ENCODE peak calls at places on chromosomes 2 and 18, in nine cellular contexts. One of them, this sample, is unnamed. For H3K9me3, the result is how much of the 10 kb centered on the place peaks cover.

GRCh38 chr2:127658641-127659407 is 12.9 kb downstream of the GPR17 start:
- DNase-seq in CD4-positive, alpha-beta T cell: no peak
- DNase-seq in BE2C: peak
- DNase-seq in pancreas: no peak
- DNase-seq in right lobe of liver: peak
- DNase-seq in left ventricle myocardium inferior: peak
- DNase-seq in upper lobe of left lung: no peak
- DNase-seq in lower lobe of right lung: peak
- DNase-seq in psoas muscle: no peak
- DNase-seq in this sample: no peak

GRCh38 chr2:99819766-99820165 is 322.6 kb downstream of the AFF3 start:
- DNase-seq in CD4-positive, alpha-beta T cell: no peak
- DNase-seq in BE2C: no peak
- DNase-seq in pancreas: no peak
- DNase-seq in right lobe of liver: no peak
- DNase-seq in left ventricle myocardium inferior: no peak
- DNase-seq in upper lobe of left lung: no peak
- DNase-seq in lower lobe of right lung: no peak
- DNase-seq in psoas muscle: no peak
- DNase-seq in this sample: no peak

GRCh38 chr2:203873921-203874631 is 6.5 kb downstream of the CTLA4 start:
- DNase-seq in CD4-positive, alpha-beta T cell: no peak
- DNase-seq in BE2C: no peak
- DNase-seq in pancreas: no peak
- DNase-seq in right lobe of liver: no peak
- DNase-seq in left ventricle myocardium inferior: no peak
- DNase-seq in upper lobe of left lung: no peak
- DNase-seq in lower lobe of right lung: no peak
- DNase-seq in psoas muscle: no peak
- DNase-seq in this sample: no peak

GRCh38 chr2:151367571-151367970 is 10.2 kb downstream of the TNFAIP6 start:
- DNase-seq in CD4-positive, alpha-beta T cell: no peak
- DNase-seq in BE2C: no peak
- DNase-seq in pancreas: no peak
- DNase-seq in right lobe of liver: no peak
- DNase-seq in left ventricle myocardium inferior: no peak
- DNase-seq in upper lobe of left lung: no peak
- DNase-seq in lower lobe of right lung: no peak
- DNase-seq in psoas muscle: no peak
- DNase-seq in this sample: no peak

GRCh38 chr2:74530239-74531161 is 767 bp downstream of the HTRA2 start:
- DNase-seq in CD4-positive, alpha-beta T cell: no peak
- DNase-seq in BE2C: peak
- DNase-seq in pancreas: peak
- DNase-seq in right lobe of liver: no peak
- DNase-seq in left ventricle myocardium inferior: no peak
- DNase-seq in upper lobe of left lung: peak
- DNase-seq in lower lobe of right lung: peak
- DNase-seq in psoas muscle: peak
- DNase-seq in this sample: no peak

GRCh38 chr18:61901334-61901986 is 8.7 kb upstream of the RNF152 start:
- DNase-seq in CD4-positive, alpha-beta T cell: no peak
- DNase-seq in BE2C: peak
- DNase-seq in pancreas: no peak
- DNase-seq in right lobe of liver: no peak
- DNase-seq in left ventricle myocardium inferior: no peak
- DNase-seq in upper lobe of left lung: no peak
- DNase-seq in lower lobe of right lung: no peak
- DNase-seq in psoas muscle: no peak
- DNase-seq in this sample: no peak

GRCh38 chr2:56230171-56230570 is 46.4 kb downstream of the CCDC85A start:
- DNase-seq in CD4-positive, alpha-beta T cell: no peak
- DNase-seq in BE2C: no peak
- DNase-seq in pancreas: no peak
- DNase-seq in right lobe of liver: no peak
- DNase-seq in left ventricle myocardium inferior: no peak
- DNase-seq in upper lobe of left lung: no peak
- DNase-seq in lower lobe of right lung: no peak
- DNase-seq in psoas muscle: no peak
- DNase-seq in this sample: no peak

GRCh38 chr2:14633031-14633430 is 514 bp downstream of the LRATD1 start:
- DNase-seq in CD4-positive, alpha-beta T cell: no peak
- DNase-seq in BE2C: peak
- DNase-seq in pancreas: peak
- DNase-seq in right lobe of liver: peak
- DNase-seq in left ventricle myocardium inferior: no peak
- DNase-seq in upper lobe of left lung: no peak
- DNase-seq in lower lobe of right lung: peak
- DNase-seq in psoas muscle: peak
- DNase-seq in this sample: no peak

GRCh38 chr2:26273501-26273900 is 28.8 kb downstream of the HADHB start:
- DNase-seq in CD4-positive, alpha-beta T cell: no peak
- DNase-seq in BE2C: no peak
- DNase-seq in pancreas: no peak
- DNase-seq in right lobe of liver: no peak
- DNase-seq in left ventricle myocardium inferior: no peak
- DNase-seq in upper lobe of left lung: no peak
- DNase-seq in lower lobe of right lung: no peak
- DNase-seq in psoas muscle: no peak
- DNase-seq in this sample: no peak

DNA sequence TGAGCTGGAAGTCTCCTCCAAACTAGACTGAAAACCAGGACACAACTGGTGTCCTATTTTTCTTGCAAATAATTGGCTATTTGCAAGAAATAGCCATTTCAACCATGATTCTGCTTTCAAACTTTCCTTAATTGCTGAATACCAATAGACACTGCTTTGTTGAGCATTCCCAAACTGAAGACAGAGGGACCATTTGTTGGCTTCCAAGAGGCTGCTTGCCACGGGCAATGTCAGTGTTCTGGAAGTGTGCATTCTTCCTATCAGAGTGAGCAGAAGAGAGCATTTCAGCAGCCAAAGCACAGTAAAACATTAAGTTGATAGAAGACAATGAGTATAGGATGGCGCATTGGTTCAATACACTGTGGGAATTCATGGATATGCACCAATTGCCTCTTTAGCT is 360.5 kb upstream of the RGPD4 start:
- DNase-seq in CD4-positive, alpha-beta T cell: no peak
- DNase-seq in BE2C: no peak
- DNase-seq in pancreas: no peak
- DNase-seq in right lobe of liver: no peak
- DNase-seq in left ventricle myocardium inferior: no peak
- DNase-seq in upper lobe of left lung: no peak
- DNase-seq in lower lobe of right lung: no peak
- DNase-seq in psoas muscle: no peak
- DNase-seq in this sample: no peak
- H3K9me3 ChIP-seq in CD4-positive, alpha-beta T cell: under half
- H3K9me3 ChIP-seq in BE2C: under half
- H3K9me3 ChIP-seq in pancreas: under half
- H3K9me3 ChIP-seq in right lobe of liver: under half
- H3K9me3 ChIP-seq in left ventricle myocardium inferior: under half
- H3K9me3 ChIP-seq in upper lobe of left lung: under half
- H3K9me3 ChIP-seq in lower lobe of right lung: under half
- H3K9me3 ChIP-seq in psoas muscle: under half
- H3K9me3 ChIP-seq in this sample: under half

GRCh38 chr2:54901224-54901986 is 148.8 kb downstream of the RTN4 start:
- DNase-seq in CD4-positive, alpha-beta T cell: no peak
- DNase-seq in BE2C: no peak
- DNase-seq in pancreas: no peak
- DNase-seq in right lobe of liver: peak
- DNase-seq in left ventricle myocardium inferior: no peak
- DNase-seq in upper lobe of left lung: no peak
- DNase-seq in lower lobe of right lung: no peak
- DNase-seq in psoas muscle: peak
- DNase-seq in this sample: no peak

GRCh38 chr2:54902763-54903162 is 147.5 kb downstream of the RTN4 start:
- DNase-seq in CD4-positive, alpha-beta T cell: no peak
- DNase-seq in BE2C: no peak
- DNase-seq in pancreas: no peak
- DNase-seq in right lobe of liver: no peak
- DNase-seq in left ventricle myocardium inferior: no peak
- DNase-seq in upper lobe of left lung: no peak
- DNase-seq in lower lobe of right lung: no peak
- DNase-seq in psoas muscle: no peak
- DNase-seq in this sample: no peak

GRCh38 chr2:54898451-54899226 is 151.6 kb downstream of the RTN4 start:
- DNase-seq in CD4-positive, alpha-beta T cell: no peak
- DNase-seq in BE2C: no peak
- DNase-seq in pancreas: no peak
- DNase-seq in right lobe of liver: no peak
- DNase-seq in left ventricle myocardium inferior: no peak
- DNase-seq in upper lobe of left lung: no peak
- DNase-seq in lower lobe of right lung: no peak
- DNase-seq in psoas muscle: no peak
- DNase-seq in this sample: no peak

GRCh38 chr2:54897420-54898310 is 152.6 kb downstream of the RTN4 start:
- DNase-seq in CD4-positive, alpha-beta T cell: peak
- DNase-seq in BE2C: no peak
- DNase-seq in pancreas: no peak
- DNase-seq in right lobe of liver: no peak
- DNase-seq in left ventricle myocardium inferior: no peak
- DNase-seq in upper lobe of left lung: no peak
- DNase-seq in lower lobe of right lung: no peak
- DNase-seq in psoas muscle: no peak
- DNase-seq in this sample: no peak

DNA sequence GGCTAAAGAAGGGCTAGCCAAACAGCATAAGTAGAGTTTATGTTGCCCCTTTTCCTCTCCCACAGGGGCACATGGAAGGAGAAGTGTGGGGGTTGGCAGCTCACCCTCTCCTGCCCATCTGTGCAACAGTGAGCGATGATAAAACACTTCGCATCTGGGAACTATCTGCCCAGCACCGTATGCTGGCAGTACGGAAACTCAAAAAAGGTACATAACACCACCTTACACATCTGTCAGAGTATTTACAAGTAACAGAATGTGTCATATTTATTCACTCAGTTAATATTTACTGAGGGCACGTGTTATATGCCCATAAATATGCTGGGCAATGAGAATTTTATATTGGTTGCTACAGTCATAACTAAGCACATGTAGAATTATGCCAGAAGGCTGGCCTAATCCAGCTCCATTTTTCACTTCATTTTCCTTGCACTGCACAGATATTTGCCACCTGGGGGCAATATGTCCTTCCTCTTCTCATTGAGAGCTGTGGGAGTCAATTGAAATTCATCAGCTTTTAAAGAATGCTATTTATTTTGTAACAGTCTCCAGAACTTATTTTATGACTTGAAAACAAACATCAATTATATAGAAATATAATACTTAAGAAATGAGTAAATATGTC is 150.6 kb downstream of the RTN4 start:
- DNase-seq in CD4-positive, alpha-beta T cell: no peak
- DNase-seq in BE2C: no peak
- DNase-seq in pancreas: no peak
- DNase-seq in right lobe of liver: no peak
- DNase-seq in left ventricle myocardium inferior: no peak
- DNase-seq in upper lobe of left lung: no peak
- DNase-seq in lower lobe of right lung: no peak
- DNase-seq in psoas muscle: no peak
- DNase-seq in this sample: no peak
- TF ChIP-seq CTCF in CD4-positive, alpha-beta T cell: peak
- TF ChIP-seq CTCF in BE2C: peak
- TF ChIP-seq CTCF in pancreas: no peak
- TF ChIP-seq CTCF in right lobe of liver: peak
- TF ChIP-seq CTCF in left ventricle myocardium inferior: peak
- TF ChIP-seq CTCF in upper lobe of left lung: peak
- TF ChIP-seq CTCF in lower lobe of right lung: peak
- TF ChIP-seq CTCF in psoas muscle: peak
- TF ChIP-seq CTCF in this sample: peak

DNA sequence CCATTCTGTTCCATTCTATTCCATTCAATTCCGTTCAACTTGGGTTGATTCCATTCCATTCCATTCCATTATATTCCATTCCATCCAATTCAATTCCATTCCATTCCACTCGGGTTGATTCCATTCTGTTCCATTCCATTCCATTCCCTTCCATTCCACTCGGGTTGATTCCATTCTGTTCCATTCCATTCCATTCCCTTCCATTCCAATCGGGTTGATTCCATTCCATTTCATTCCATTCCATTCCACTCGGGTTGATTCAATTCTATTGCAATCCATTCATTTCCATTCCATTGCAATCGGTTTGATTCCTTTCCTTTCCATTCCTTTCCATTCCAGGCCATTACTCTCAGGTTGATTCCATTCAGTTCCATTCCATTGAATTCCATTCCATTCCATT is 1138.4 kb downstream of the RPIA start:
- DNase-seq in CD4-positive, alpha-beta T cell: no peak
- DNase-seq in BE2C: no peak
- DNase-seq in pancreas: no peak
- DNase-seq in right lobe of liver: no peak
- DNase-seq in left ventricle myocardium inferior: no peak
- DNase-seq in upper lobe of left lung: no peak
- DNase-seq in lower lobe of right lung: no peak
- DNase-seq in psoas muscle: no peak
- DNase-seq in this sample: no peak
- H3K9me3 ChIP-seq in CD4-positive, alpha-beta T cell: under half
- H3K9me3 ChIP-seq in BE2C: under half
- H3K9me3 ChIP-seq in pancreas: under half
- H3K9me3 ChIP-seq in right lobe of liver: under half
- H3K9me3 ChIP-seq in left ventricle myocardium inferior: under half
- H3K9me3 ChIP-seq in upper lobe of left lung: under half
- H3K9me3 ChIP-seq in lower lobe of right lung: under half
- H3K9me3 ChIP-seq in psoas muscle: under half
- H3K9me3 ChIP-seq in this sample: under half

DNA sequence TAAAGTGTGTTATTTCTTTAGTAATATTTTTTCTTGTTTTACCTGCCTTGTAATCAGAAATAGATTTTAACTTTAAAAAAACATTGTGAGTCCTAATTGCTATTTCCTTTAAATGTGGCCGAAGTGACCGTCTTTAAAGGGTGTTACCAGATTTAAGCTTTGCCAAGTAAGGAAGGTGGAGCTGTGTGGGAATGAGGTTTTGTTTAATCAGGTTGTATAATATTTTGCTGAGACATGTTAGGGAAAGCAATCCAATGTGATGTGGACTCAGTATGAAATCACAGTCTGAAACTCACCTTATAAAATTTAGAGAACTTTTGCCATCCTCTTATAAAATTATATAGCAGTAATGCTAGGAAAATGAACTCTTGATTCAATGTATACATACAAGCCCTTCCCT is 32.9 kb upstream of the ITPRID2 start:
- DNase-seq in CD4-positive, alpha-beta T cell: no peak
- DNase-seq in BE2C: no peak
- DNase-seq in pancreas: no peak
- DNase-seq in right lobe of liver: no peak
- DNase-seq in left ventricle myocardium inferior: no peak
- DNase-seq in upper lobe of left lung: no peak
- DNase-seq in lower lobe of right lung: no peak
- DNase-seq in psoas muscle: no peak
- DNase-seq in this sample: no peak
- TF ChIP-seq CTCF in CD4-positive, alpha-beta T cell: no peak
- TF ChIP-seq CTCF in BE2C: no peak
- TF ChIP-seq CTCF in pancreas: no peak
- TF ChIP-seq CTCF in right lobe of liver: no peak
- TF ChIP-seq CTCF in left ventricle myocardium inferior: no peak
- TF ChIP-seq CTCF in upper lobe of left lung: no peak
- TF ChIP-seq CTCF in lower lobe of right lung: no peak
- TF ChIP-seq CTCF in psoas muscle: no peak
- TF ChIP-seq CTCF in this sample: no peak

DNA sequence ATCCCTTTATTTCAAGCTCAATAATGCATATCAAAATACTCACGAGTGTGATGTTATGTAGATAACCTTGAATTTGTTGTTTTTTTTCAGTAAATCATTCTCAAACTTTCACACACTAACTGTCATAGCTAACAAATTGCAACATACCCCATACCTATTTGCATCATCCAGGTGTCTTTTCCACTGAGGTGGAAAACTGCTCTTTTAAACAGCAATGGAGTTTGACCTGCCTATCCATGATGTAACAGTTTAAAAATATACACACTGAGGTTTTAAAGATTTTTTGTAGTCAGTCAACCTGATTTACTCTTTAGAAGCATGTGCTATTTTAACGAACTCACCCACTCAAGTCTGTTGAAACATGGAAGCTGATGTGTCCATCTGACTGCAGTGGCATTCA is 298.7 kb downstream of the RND3 start:
- DNase-seq in CD4-positive, alpha-beta T cell: no peak
- DNase-seq in BE2C: no peak
- DNase-seq in pancreas: no peak
- DNase-seq in right lobe of liver: no peak
- DNase-seq in left ventricle myocardium inferior: no peak
- DNase-seq in upper lobe of left lung: no peak
- DNase-seq in lower lobe of right lung: no peak
- DNase-seq in psoas muscle: no peak
- DNase-seq in this sample: no peak
- H3K9me3 ChIP-seq in CD4-positive, alpha-beta T cell: under half
- H3K9me3 ChIP-seq in BE2C: under half
- H3K9me3 ChIP-seq in pancreas: under half
- H3K9me3 ChIP-seq in right lobe of liver: under half
- H3K9me3 ChIP-seq in left ventricle myocardium inferior: under half
- H3K9me3 ChIP-seq in upper lobe of left lung: under half
- H3K9me3 ChIP-seq in lower lobe of right lung: under half
- H3K9me3 ChIP-seq in psoas muscle: under half
- H3K9me3 ChIP-seq in this sample: under half

This sample was measured in RWPE2.